ENCODE peak calls at places on chromosomes 5 and 9, in five cellular contexts. One of them, this sample, is unnamed.

GRCh38 chr9:35852876-35853865 is 17.0 kb downstream of the OR13J1 start:
- DNase-seq in K562: no peak
- DNase-seq in HepG2: no peak
- DNase-seq in A549: no peak
- DNase-seq in GM12878: no peak
- DNase-seq in this sample: no peak

GRCh38 chr9:137354845-137355420 is 52.9 kb upstream of the NRARP start:
- DNase-seq in K562: no peak
- DNase-seq in HepG2: no peak
- DNase-seq in A549: no peak
- DNase-seq in GM12878: no peak
- DNase-seq in this sample: no peak

GRCh38 chr5:157159209-157159751 is 6.8 kb downstream of the GARIN3 start:
- DNase-seq in K562: no peak
- DNase-seq in HepG2: no peak
- DNase-seq in A549: no peak
- DNase-seq in GM12878: no peak
- DNase-seq in this sample: no peak

GRCh38 chr5:128237504-128237903 is 153.9 kb downstream of the SLC12A2 start:
- DNase-seq in K562: no peak
- DNase-seq in HepG2: no peak
- DNase-seq in A549: no peak
- DNase-seq in GM12878: no peak
- DNase-seq in this sample: no peak

GRCh38 chr9:90046317-90046861 is 441.6 kb downstream of the GADD45G start:
- DNase-seq in K562: no peak
- DNase-seq in HepG2: no peak
- DNase-seq in A549: no peak
- DNase-seq in GM12878: no peak
- DNase-seq in this sample: no peak

GRCh38 chr5:113330533-113331200 is 104.1 kb downstream of the TSSK1B start:
- DNase-seq in K562: peak
- DNase-seq in HepG2: peak
- DNase-seq in A549: peak
- DNase-seq in GM12878: no peak
- DNase-seq in this sample: no peak

GRCh38 chr5:78260771-78261170 is 33.7 kb downstream of the AP3B1 start:
- DNase-seq in K562: no peak
- DNase-seq in HepG2: no peak
- DNase-seq in A549: no peak
- DNase-seq in GM12878: no peak
- DNase-seq in this sample: no peak

GRCh38 chr9:137046094-137046787 is at the start of gene NPDC1:
- DNase-seq in K562: peak
- DNase-seq in HepG2: peak
- DNase-seq in A549: peak
- DNase-seq in GM12878: no peak
- DNase-seq in this sample: peak

GRCh38 chr5:174204914-174205313 is 159.4 kb downstream of the NSG2 start:
- DNase-seq in K562: no peak
- DNase-seq in HepG2: no peak
- DNase-seq in A549: no peak
- DNase-seq in GM12878: no peak
- DNase-seq in this sample: peak
- TF ChIP-seq MAX in K562: no peak
- TF ChIP-seq MAX in HepG2: no peak
- TF ChIP-seq MAX in A549: no peak
- TF ChIP-seq MAX in GM12878: no peak
- TF ChIP-seq MAX in this sample: peak

GRCh38 chr5:66967102-66967501 is 229.5 kb downstream of the CD180 start:
- DNase-seq in K562: no peak
- DNase-seq in HepG2: no peak
- DNase-seq in A549: no peak
- DNase-seq in GM12878: no peak
- DNase-seq in this sample: no peak

GRCh38 chr5:66966439-66966838 is 230.2 kb downstream of the CD180 start:
- DNase-seq in K562: no peak
- DNase-seq in HepG2: no peak
- DNase-seq in A549: no peak
- DNase-seq in GM12878: no peak
- DNase-seq in this sample: no peak

GRCh38 chr5:66967826-66968262 is 228.8 kb downstream of the CD180 start:
- DNase-seq in K562: no peak
- DNase-seq in HepG2: no peak
- DNase-seq in A549: no peak
- DNase-seq in GM12878: no peak
- DNase-seq in this sample: no peak

GRCh38 chr5:66972004-66972403 is 224.6 kb downstream of the CD180 start:
- DNase-seq in K562: no peak
- DNase-seq in HepG2: no peak
- DNase-seq in A549: no peak
- DNase-seq in GM12878: no peak
- DNase-seq in this sample: no peak

GRCh38 chr5:66969963-66970362 is 226.6 kb downstream of the CD180 start:
- DNase-seq in K562: no peak
- DNase-seq in HepG2: no peak
- DNase-seq in A549: no peak
- DNase-seq in GM12878: no peak
- DNase-seq in this sample: no peak
- TF ChIP-seq HDAC2 in K562: no peak
- TF ChIP-seq HDAC2 in HepG2: no peak
- TF ChIP-seq HDAC2 in A549: no peak
- TF ChIP-seq HDAC2 in GM12878: no peak
- TF ChIP-seq HDAC2 in this sample: no peak

DNA sequence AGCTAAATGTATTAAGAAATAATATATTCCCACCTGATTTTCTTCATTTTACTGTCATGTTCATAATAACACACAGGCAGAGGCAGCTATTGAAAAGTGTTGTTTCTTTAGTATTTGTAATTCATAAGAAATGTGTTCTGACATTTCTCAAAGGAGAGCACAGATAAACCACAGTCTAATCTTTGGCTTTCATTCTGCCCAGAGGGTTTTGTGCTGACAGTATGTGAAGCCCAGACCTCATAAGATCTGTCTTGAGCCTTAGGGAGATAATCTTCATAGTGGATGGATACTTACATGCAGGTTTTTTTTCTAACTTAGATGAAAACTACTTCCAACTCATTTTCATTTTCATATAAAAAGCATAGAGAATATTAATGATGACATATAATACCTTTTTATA is 206.1 kb downstream of the CHSY3 start:
- DNase-seq in K562: no peak
- DNase-seq in HepG2: no peak
- DNase-seq in A549: no peak
- DNase-seq in GM12878: no peak
- DNase-seq in this sample: no peak
- TF ChIP-seq MAX in K562: no peak
- TF ChIP-seq MAX in HepG2: no peak
- TF ChIP-seq MAX in A549: no peak
- TF ChIP-seq MAX in GM12878: no peak
- TF ChIP-seq MAX in this sample: no peak

DNA sequence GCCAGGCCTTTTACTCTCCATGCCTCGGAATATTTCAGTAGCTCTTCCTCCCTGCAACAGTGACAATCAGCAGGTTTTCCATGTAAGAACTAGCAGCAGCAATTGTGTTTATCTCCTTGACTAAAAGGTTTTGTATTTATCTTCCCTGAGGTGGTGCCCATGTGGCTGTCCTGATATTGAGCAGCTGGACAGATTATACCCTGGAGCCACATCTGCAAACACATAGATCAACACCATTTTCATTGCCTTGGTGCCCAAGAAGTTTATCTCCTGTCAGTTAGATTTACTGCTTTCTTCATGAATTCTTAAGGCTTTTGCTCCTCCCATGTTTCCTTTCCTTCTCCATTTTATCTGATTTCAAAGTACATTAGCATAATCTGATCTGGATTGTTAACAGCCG is 378.4 kb downstream of the SPATA31D1 start:
- DNase-seq in K562: no peak
- DNase-seq in HepG2: no peak
- DNase-seq in A549: no peak
- DNase-seq in GM12878: no peak
- DNase-seq in this sample: no peak
- TF ChIP-seq HDAC2 in K562: no peak
- TF ChIP-seq HDAC2 in HepG2: no peak
- TF ChIP-seq HDAC2 in A549: no peak
- TF ChIP-seq HDAC2 in GM12878: no peak
- TF ChIP-seq HDAC2 in this sample: no peak

GRCh38 chr5:161545701-161546462 is 643 bp downstream of the GABRB2 start:
- DNase-seq in K562: no peak
- DNase-seq in HepG2: no peak
- DNase-seq in A549: no peak
- DNase-seq in GM12878: no peak
- DNase-seq in this sample: no peak

GRCh38 chr5:161546463-161547301 is at the start of gene GABRB2:
- DNase-seq in K562: peak
- DNase-seq in HepG2: peak
- DNase-seq in A549: no peak
- DNase-seq in GM12878: peak
- DNase-seq in this sample: no peak

GRCh38 chr5:161549106-161549505 is 2.6 kb upstream of the GABRB2 start:
- DNase-seq in K562: no peak
- DNase-seq in HepG2: no peak
- DNase-seq in A549: no peak
- DNase-seq in GM12878: no peak
- DNase-seq in this sample: no peak

GRCh38 chr5:161548472-161549094 is 2.1 kb upstream of the GABRB2 start:
- DNase-seq in K562: no peak
- DNase-seq in HepG2: no peak
- DNase-seq in A549: no peak
- DNase-seq in GM12878: no peak
- DNase-seq in this sample: no peak

DNA sequence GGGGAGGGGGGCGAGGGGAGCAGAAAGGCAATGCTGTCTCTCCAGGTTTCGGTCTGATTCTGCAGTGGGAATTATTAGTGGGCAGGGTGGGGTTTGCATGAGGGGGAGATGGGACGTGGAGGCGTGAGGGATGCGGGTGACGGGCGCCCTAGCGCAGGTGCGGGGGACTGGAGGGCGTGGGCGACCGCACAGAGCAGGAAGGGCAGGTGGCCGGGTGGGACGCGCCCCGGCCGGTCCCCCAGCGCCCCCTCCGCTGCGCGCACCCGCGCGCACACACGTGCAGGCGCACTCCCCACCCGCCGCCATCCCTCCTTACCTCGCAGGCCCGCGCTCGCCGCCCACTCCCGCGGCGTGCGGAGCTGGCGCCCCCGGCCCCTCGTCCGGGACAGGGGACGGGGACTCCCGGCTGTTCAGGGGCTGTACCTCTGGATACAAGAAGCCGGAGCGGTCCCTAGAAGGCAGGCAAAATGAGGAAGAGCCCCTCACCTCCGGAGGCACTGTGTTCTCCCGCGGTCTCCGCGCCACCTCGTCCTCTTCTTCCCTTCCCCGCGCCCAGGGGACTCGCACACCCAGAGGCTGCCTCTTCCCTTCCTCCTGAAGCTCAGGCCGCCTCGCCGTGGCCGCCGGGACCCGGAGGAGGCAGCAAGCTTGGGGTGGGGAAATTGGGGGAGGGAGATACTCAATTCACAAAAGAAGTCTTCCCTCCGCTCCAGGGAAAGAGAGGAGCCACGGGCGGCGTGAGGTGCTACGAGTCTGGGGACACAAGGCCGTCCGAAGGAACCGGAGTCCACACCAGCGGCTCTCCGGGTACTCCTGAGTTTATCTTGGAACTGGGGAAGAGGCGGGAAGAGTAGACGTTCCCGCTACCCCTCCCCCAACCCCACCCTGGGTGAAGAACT is 1.3 kb upstream of the GABRB2 start:
- DNase-seq in K562: no peak
- DNase-seq in HepG2: no peak
- DNase-seq in A549: no peak
- DNase-seq in GM12878: no peak
- DNase-seq in this sample: no peak
- TF ChIP-seq MAX in K562: no peak
- TF ChIP-seq MAX in HepG2: no peak
- TF ChIP-seq MAX in A549: no peak
- TF ChIP-seq MAX in GM12878: no peak
- TF ChIP-seq MAX in this sample: no peak

DNA sequence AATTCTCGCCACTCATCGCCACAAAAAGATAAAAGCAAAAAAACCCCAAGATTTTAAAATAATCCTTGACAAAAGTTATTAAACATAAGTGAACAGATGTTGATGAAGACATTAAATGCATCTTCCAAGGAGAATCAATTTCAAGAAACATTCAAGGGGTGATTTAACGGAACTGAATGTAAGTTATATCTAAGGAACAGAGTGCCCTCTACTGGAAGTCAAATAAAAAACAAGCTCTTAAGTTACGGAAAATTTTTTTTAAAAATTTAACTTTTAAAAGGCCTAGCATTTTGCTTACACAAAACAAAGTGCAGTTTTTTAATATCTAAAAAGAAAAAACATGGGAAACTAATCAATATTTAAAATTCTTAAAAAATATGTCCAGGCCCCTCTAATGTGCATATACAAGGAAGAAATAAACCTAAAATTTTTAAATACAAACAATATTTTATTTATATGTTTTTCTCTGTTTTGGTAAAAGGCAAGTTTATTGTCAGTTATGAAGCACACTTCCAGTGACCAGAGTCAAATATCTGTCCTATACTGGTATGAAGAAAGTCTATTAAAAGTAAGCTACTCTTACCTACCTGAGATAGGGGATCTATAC is 28.0 kb downstream of the TEX10 start:
- DNase-seq in K562: peak
- DNase-seq in HepG2: peak
- DNase-seq in A549: peak
- DNase-seq in GM12878: no peak
- DNase-seq in this sample: no peak
- TF ChIP-seq HDAC2 in K562: no peak
- TF ChIP-seq HDAC2 in HepG2: no peak
- TF ChIP-seq HDAC2 in A549: no peak
- TF ChIP-seq HDAC2 in GM12878: no peak
- TF ChIP-seq HDAC2 in this sample: no peak

GRCh38 chr5:144068926-144069325 is 101.5 kb downstream of the YIPF5 start:
- DNase-seq in K562: no peak
- DNase-seq in HepG2: no peak
- DNase-seq in A549: no peak
- DNase-seq in GM12878: no peak
- DNase-seq in this sample: no peak

GRCh38 chr5:144076521-144077083 is 93.9 kb downstream of the YIPF5 start:
- DNase-seq in K562: no peak
- DNase-seq in HepG2: no peak
- DNase-seq in A549: no peak
- DNase-seq in GM12878: no peak
- DNase-seq in this sample: no peak

GRCh38 chr5:144072518-144072927 is 97.9 kb downstream of the YIPF5 start:
- DNase-seq in K562: no peak
- DNase-seq in HepG2: no peak
- DNase-seq in A549: no peak
- DNase-seq in GM12878: no peak
- DNase-seq in this sample: no peak
- TF ChIP-seq MAX in K562: no peak
- TF ChIP-seq MAX in HepG2: no peak
- TF ChIP-seq MAX in A549: no peak
- TF ChIP-seq MAX in GM12878: no peak
- TF ChIP-seq MAX in this sample: no peak

GRCh38 chr5:24668050-24668449 is 23.3 kb upstream of the CDH10 start:
- DNase-seq in K562: no peak
- DNase-seq in HepG2: no peak
- DNase-seq in A549: no peak
- DNase-seq in GM12878: no peak
- DNase-seq in this sample: no peak
- TF ChIP-seq HDAC2 in K562: no peak
- TF ChIP-seq HDAC2 in HepG2: no peak
- TF ChIP-seq HDAC2 in A549: no peak
- TF ChIP-seq HDAC2 in GM12878: no peak
- TF ChIP-seq HDAC2 in this sample: no peak

GRCh38 chr5:54021413-54022155 is 288.8 kb downstream of the ARL15 start:
- DNase-seq in K562: peak
- DNase-seq in HepG2: no peak
- DNase-seq in A549: no peak
- DNase-seq in GM12878: no peak
- DNase-seq in this sample: no peak
- TF ChIP-seq MAX in K562: no peak
- TF ChIP-seq MAX in HepG2: no peak
- TF ChIP-seq MAX in A549: no peak
- TF ChIP-seq MAX in GM12878: no peak
- TF ChIP-seq MAX in this sample: no peak